ENCODE peak calls at places on chromosomes 3 and 15, in nine cellular contexts. H is heart left ventricle, E is GM13976, M is transverse colon, Z is GM20000, L is fibroblast of lung, Y is progenitor cell of endocrine pancreas, S is nephron progenitor cell, O is BJ. X is an unnamed sample.

GRCh38 chr3:99319961-99320360 is 318.4 kb upstream of the COL8A1 start:
- DNase-seq in O (peak), H (no peak), S (no peak), E (no peak), L (peak), M (no peak), Z (no peak), Y (no peak), X (no peak)

GRCh38 chr15:66707310-66708160 is 5.5 kb downstream of the SMAD6 start:
- DNase-seq in Z (no peak), M (peak), E (no peak), H (peak), L (peak), Y (peak), O (no peak), S (peak), X (no peak)

GRCh38 chr3:17087509-17087908 is 202.8 kb downstream of the PLCL2 start:
- DNase-seq in Y (no peak), L (no peak), M (no peak), S (no peak), E (no peak), H (no peak), Z (no peak), O (no peak), X (no peak)

GRCh38 chr3:68893600-68894239 is 38.6 kb downstream of the TAFA4 start:
- DNase-seq in S (no peak), L (peak), M (no peak), E (peak), Z (peak), H (no peak), Y (no peak), O (no peak), X (no peak)

GRCh38 chr3:122055215-122055614 is at the start of gene CD86:
- DNase-seq in Y (no peak), H (no peak), S (no peak), E (peak), O (no peak), L (no peak), Z (peak), M (peak), X (no peak)

GRCh38 chr15:75355369-75355768 is 8.5 kb downstream of the NEIL1 start:
- DNase-seq in S (no peak), H (no peak), L (no peak), O (no peak), Z (no peak), Y (no peak), M (no peak), E (no peak), X (no peak)

GRCh38 chr3:120824613-120825012 is 82.1 kb downstream of the GTF2E1 start:
- DNase-seq in E (no peak), Y (no peak), O (no peak), S (no peak), L (no peak), Z (no peak), M (no peak), H (no peak), X (no peak)

GRCh38 chr15:64740361-64741170 is 34.8 kb downstream of the RBPMS2 start:
- DNase-seq in S (no peak), M (peak), L (peak), H (peak), Y (no peak), O (no peak), Z (peak), E (peak), X (no peak)

GRCh38 chr15:24696855-24697254 is 21.3 kb downstream of the NPAP1 start:
- DNase-seq in M (no peak), L (no peak), S (no peak), Z (no peak), H (no peak), O (no peak), Y (no peak), E (no peak), X (no peak)

GRCh38 chr3:134311265-134311664 is 60.6 kb upstream of the RYK start:
- DNase-seq in S (no peak), H (no peak), Z (no peak), O (no peak), M (no peak), E (no peak), L (peak), Y (no peak), X (no peak)

GRCh38 chr3:132569153-132569552 is 27.9 kb upstream of the ACKR4 start:
- DNase-seq in M (no peak), E (no peak), O (peak), Z (no peak), H (no peak), Y (no peak), L (no peak), S (no peak), X (no peak)

GRCh38 chr15:76988874-76989780 is 5.8 kb upstream of the PSTPIP1 start:
- DNase-seq in S (no peak), E (peak), L (no peak), H (peak), M (no peak), Y (no peak), Z (no peak), O (no peak), X (no peak)

GRCh38 chr3:132284006-132284405 is 33.2 kb upstream of the ACP3 start:
- DNase-seq in O (no peak), E (no peak), S (no peak), M (no peak), L (peak), H (no peak), Z (no peak), Y (no peak), X (no peak)

GRCh38 chr15:50083424-50084025 is 35.5 kb downstream of the ATP8B4 start:
- DNase-seq in Z (no peak), H (no peak), Y (no peak), O (peak), L (no peak), E (no peak), S (no peak), M (no peak), X (no peak)

GRCh38 chr3:69819283-69819682 is 80.0 kb downstream of the MITF start:
- DNase-seq in H (peak), Y (no peak), E (no peak), L (no peak), M (no peak), O (no peak), Z (no peak), S (no peak), X (no peak)

GRCh38 chr15:57921371-57921770 is 144.1 kb downstream of the ALDH1A2 start:
- DNase-seq in Y (no peak), S (no peak), Z (no peak), O (no peak), E (no peak), M (no peak), L (peak), H (no peak), X (no peak)

GRCh38 chr15:46309914-46310313 is 675.1 kb downstream of the SQOR start:
- DNase-seq in Z (no peak), H (no peak), O (no peak), L (no peak), M (no peak), S (peak), E (no peak), Y (no peak), X (no peak)

GRCh38 chr3:39154323-39155021 is 1.1 kb upstream of the CSRNP1 start:
- DNase-seq in O (no peak), Z (no peak), Y (no peak), L (no peak), E (no peak), H (no peak), M (no peak), S (peak), X (no peak)

GRCh38 chr3:126881861-126882260 is 101.1 kb upstream of the PLXNA1 start:
- DNase-seq in M (no peak), L (no peak), S (no peak), Z (no peak), O (no peak), E (no peak), H (no peak), Y (no peak), X (no peak)

GRCh38 chr3:186694288-186695032 is 22.7 kb upstream of the KNG1 start:
- DNase-seq in Z (no peak), O (no peak), L (no peak), H (no peak), Y (no peak), M (no peak), S (no peak), E (no peak), X (no peak)

GRCh38 chr15:71443538-71443937 is 328.3 kb downstream of the THSD4 start:
- DNase-seq in Y (peak), M (peak), Z (peak), O (no peak), L (peak), E (peak), H (no peak), S (peak), X (no peak)

GRCh38 chr15:53918180-53919079 is 59.8 kb upstream of the UNC13C start:
- DNase-seq in H (peak), S (no peak), Y (no peak), M (no peak), L (no peak), E (no peak), Z (no peak), O (no peak), X (no peak)

GRCh38 chr15:51600114-51600513 is 22.5 kb downstream of the DMXL2 start:
- DNase-seq in Z (no peak), S (no peak), M (no peak), O (no peak), L (no peak), E (no peak), Y (no peak), H (no peak), X (no peak)

GRCh38 chr15:36414670-36415069 is 164.8 kb upstream of the CDIN1 start:
- DNase-seq in M (no peak), Z (no peak), H (no peak), L (no peak), O (no peak), Y (no peak), S (no peak), E (no peak), X (no peak)

GRCh38 chr3:33006571-33007286 is 55.3 kb downstream of the CCR4 start:
- DNase-seq in L (no peak), Z (no peak), Y (no peak), M (no peak), O (no peak), H (no peak), S (no peak), E (no peak), X (no peak)

GRCh38 chr3:59150039-59150438 is 100.2 kb upstream of the CFAP20DC start:
- DNase-seq in Y (no peak), E (no peak), M (no peak), Z (no peak), O (no peak), L (no peak), H (no peak), S (no peak), X (no peak)

GRCh38 chr3:178671261-178672191 is 135.3 kb downstream of the KCNMB2 start:
- DNase-seq in O (peak), M (no peak), H (no peak), E (no peak), L (peak), Z (no peak), S (no peak), Y (no peak), X (no peak)

GRCh38 chr15:57914350-57915055 is 151.0 kb downstream of the ALDH1A2 start:
- DNase-seq in S (no peak), H (no peak), M (peak), E (no peak), Y (no peak), L (no peak), Z (no peak), O (no peak), X (no peak)

GRCh38 chr15:65857718-65858402 is 11.4 kb upstream of the RAB11A start:
- DNase-seq in L (no peak), O (no peak), E (no peak), H (no peak), M (no peak), S (no peak), Z (peak), Y (no peak), X (no peak)

GRCh38 chr15:72131922-72132321 is 13.7 kb downstream of the SENP8 start:
- DNase-seq in L (no peak), Z (no peak), E (no peak), H (no peak), Y (no peak), M (no peak), S (no peak), O (no peak), X (no peak)

GRCh38 chr15:90941038-90941437 is 6.0 kb downstream of the UNC45A start:
- DNase-seq in O (no peak), S (no peak), Y (no peak), M (no peak), L (no peak), H (no peak), E (no peak), Z (no peak), X (no peak)

GRCh38 chr3:72219752-72220151 is 434.8 kb upstream of the PROK2 start:
- DNase-seq in O (no peak), H (no peak), S (no peak), L (no peak), M (no peak), E (no peak), Z (no peak), Y (no peak), X (no peak)

GRCh38 chr3:42613462-42613861 is 13.0 kb downstream of the NKTR start:
- DNase-seq in M (no peak), Z (no peak), S (no peak), O (no peak), E (no peak), Y (no peak), L (no peak), H (no peak), X (no peak)

GRCh38 chr3:148756306-148756705 is 58.6 kb downstream of the AGTR1 start:
- DNase-seq in Z (no peak), L (no peak), O (no peak), H (no peak), M (no peak), S (no peak), E (no peak), Y (no peak), X (no peak)

GRCh38 chr3:52561028-52561749 is 24.8 kb downstream of the UQCC5 start:
- DNase-seq in S (no peak), O (no peak), M (no peak), H (no peak), E (no peak), Z (no peak), Y (no peak), L (no peak), X (no peak)

DNA sequence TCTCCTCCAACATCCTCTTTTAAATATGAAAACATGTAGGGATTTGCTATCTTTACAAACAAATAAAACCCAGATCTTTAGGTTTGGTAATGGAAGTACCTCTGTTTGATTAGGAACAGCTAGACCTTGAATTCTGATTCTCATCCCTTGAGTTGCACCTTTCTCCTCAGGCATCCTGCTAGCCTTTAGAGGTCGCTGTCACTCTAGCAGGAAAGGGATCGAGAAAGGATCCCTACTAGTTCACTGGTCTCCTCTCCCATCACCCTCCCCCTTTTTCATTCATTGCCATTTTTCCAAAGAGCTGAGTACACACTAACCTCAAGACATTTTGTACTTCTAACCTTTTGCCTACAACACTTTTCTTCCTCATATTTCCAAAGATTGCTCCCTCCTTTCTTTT is 569.8 kb downstream of the RBMS3 start:
- DNase-seq in O (no peak), Y (no peak), Z (no peak), E (no peak), S (no peak), L (no peak), H (no peak), M (no peak), X (no peak)
- TF ChIP-seq CTCF in O (no peak), Y (no peak), Z (no peak), E (no peak), S (no peak), L (no peak), H (no peak), M (no peak), X (no peak)

GRCh38 chr3:193407156-193407555 is 28.6 kb upstream of the ATP13A5 start:
- DNase-seq in Z (no peak), Y (no peak), O (no peak), L (no peak), S (no peak), M (no peak), H (no peak), E (no peak), X (no peak)
- TF ChIP-seq CTCF in Z (no peak), Y (no peak), O (no peak), L (no peak), S (no peak), M (no peak), H (no peak), E (no peak), X (no peak)

GRCh38 chr3:160135850-160136249 is 89.4 kb upstream of the C3orf80 start:
- DNase-seq in M (no peak), E (no peak), S (no peak), L (no peak), Y (no peak), H (no peak), O (no peak), Z (no peak), X (no peak)

GRCh38 chr3:160134964-160135363 is 90.3 kb upstream of the C3orf80 start:
- DNase-seq in L (peak), S (no peak), M (no peak), E (no peak), Y (no peak), Z (no peak), O (peak), H (no peak), X (no peak)

GRCh38 chr3:160132226-160132625 is 93.0 kb upstream of the C3orf80 start:
- DNase-seq in S (no peak), H (no peak), Y (no peak), L (no peak), O (no peak), Z (no peak), E (no peak), M (no peak), X (no peak)

GRCh38 chr3:160134454-160134853 is 90.8 kb upstream of the C3orf80 start:
- DNase-seq in L (no peak), S (no peak), Z (no peak), O (no peak), H (no peak), E (no peak), Y (no peak), M (no peak), X (no peak)

GRCh38 chr3:160133757-160134156 is 91.5 kb upstream of the C3orf80 start:
- DNase-seq in Y (no peak), H (no peak), Z (no peak), M (no peak), L (no peak), E (no peak), O (no peak), S (no peak), X (no peak)
- TF ChIP-seq CTCF in Y (no peak), H (peak), Z (no peak), M (no peak), L (no peak), E (no peak), O (peak), S (no peak), X (no peak)

GRCh38 chr15:100767002-100767825 is 112.4 kb upstream of the ALDH1A3 start:
- DNase-seq in H (no peak), M (no peak), S (no peak), Z (peak), L (no peak), O (no peak), E (peak), Y (no peak), X (no peak)

GRCh38 chr15:100764778-100765457 is 114.7 kb upstream of the ALDH1A3 start:
- DNase-seq in M (no peak), E (peak), Z (peak), O (no peak), S (no peak), H (no peak), L (peak), Y (no peak), X (no peak)

GRCh38 chr15:100766225-100767001 is 113.2 kb upstream of the ALDH1A3 start:
- DNase-seq in Y (no peak), O (no peak), M (no peak), S (peak), L (no peak), E (peak), Z (peak), H (no peak), X (no peak)

GRCh38 chr15:100763764-100764750 is 115.6 kb upstream of the ALDH1A3 start:
- DNase-seq in S (no peak), M (no peak), H (peak), Y (no peak), E (peak), L (no peak), Z (peak), O (no peak), X (no peak)

DNA sequence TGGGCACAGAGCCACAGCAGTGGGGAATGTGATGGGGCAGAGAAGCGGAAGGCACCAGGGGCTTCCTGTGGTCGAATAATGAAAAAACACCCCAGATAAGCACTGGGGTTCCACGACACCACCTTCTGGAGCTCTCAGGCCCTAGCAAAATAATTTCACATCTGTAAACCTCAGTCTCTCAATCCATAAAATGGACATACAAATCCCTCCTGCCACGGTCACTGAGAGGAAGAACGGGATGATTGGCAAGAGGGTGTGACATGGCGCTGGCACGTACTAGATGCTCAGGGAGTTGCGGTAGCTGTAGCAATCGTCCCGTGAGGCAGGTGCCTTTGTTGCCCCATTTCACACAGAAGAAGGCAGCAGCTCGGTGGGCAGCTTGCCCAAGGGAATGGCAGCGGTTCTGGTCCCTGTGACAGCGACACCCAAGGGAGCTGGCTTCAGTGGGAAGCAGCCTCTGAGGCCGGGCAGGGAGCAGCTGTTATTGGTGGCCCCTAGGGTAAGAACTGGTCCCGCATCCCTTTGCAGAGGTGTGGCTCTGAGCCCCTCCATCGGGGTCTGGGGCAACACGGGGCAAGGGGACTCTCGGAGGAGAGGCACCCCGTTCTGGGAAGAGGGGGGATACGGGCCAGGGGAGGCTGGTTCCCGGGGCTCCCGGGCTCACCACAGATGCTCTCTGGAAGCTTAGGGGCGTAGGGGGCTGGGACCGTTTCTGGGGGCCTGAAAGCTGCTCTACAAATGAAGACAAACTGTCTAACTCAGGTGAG is 114.0 kb upstream of the ALDH1A3 start:
- DNase-seq in H (no peak), O (no peak), L (no peak), S (no peak), Z (peak), M (no peak), E (peak), Y (no peak), X (no peak)
- TF ChIP-seq CTCF in H (no peak), O (no peak), L (no peak), S (no peak), Z (no peak), M (no peak), E (no peak), Y (no peak), X (no peak)

DNA sequence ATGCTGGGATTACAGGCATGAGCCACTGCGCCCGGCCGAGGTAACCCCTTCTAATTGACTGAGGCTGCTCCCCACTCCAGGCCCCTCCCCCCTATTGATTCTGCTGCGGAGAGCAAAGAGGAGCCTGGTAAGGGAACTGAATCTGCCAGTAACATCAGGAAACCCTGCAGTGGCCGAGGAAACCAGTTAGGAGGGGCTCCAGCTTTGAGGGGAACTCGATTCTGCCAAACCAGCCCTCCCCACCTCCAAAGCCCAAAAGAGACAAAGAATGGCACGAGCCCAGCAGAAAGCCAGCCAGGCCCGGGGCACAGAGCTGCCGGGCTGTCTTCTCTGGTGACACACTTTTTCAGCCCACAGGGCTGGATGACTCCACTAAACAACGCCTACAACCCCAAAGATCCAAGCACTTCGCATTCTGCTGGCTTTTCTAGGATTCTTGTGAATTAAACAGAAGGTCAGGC is 15.0 kb upstream of the ACAD9 start:
- DNase-seq in H (peak), L (no peak), Z (no peak), O (no peak), E (no peak), S (no peak), Y (no peak), M (no peak), X (no peak)
- TF ChIP-seq CTCF in H (no peak), L (no peak), Z (no peak), O (no peak), E (no peak), S (no peak), Y (no peak), M (no peak), X (no peak)

GRCh38 chr3:170368921-170369320 is 11.4 kb downstream of the SKIL start:
- DNase-seq in Y (no peak), S (no peak), E (no peak), O (no peak), M (no peak), L (peak), Z (no peak), H (no peak), X (no peak)
- TF ChIP-seq CTCF in Y (peak), S (no peak), E (no peak), O (peak), M (peak), L (no peak), Z (no peak), H (peak), X (no peak)

X was measured in activated B cell treated with CpG ODN at 0.5 μM for 24 hours.